ENCODE peak calls at places on chromosomes 3 and 15, in nine cellular contexts. C is C1 segment of cervical spinal cord; O is fibroblast of the conjunctiva; I is NCI-H2081; N is smooth muscle cell of the brain vasculature; A is stimulated activated CD8-positive, alpha-beta memory T cell treated with anti-CD3 and anti-CD28 coated beads, Interleukin-15, amount 100 ng/mL, for 48 hours; T is effector memory CD4-positive, alpha-beta T cell; G is HT-29; S is omental fat pad. F is an unnamed sample.

GRCh38 chr3:127337001-127337400 is 49.2 kb upstream of the PRR20G start:
- DNase-seq in C (no peak), O (no peak), I (no peak), N (no peak), A (no peak), T (no peak), G (no peak), S (no peak), F (no peak)

GRCh38 chr3:52483577-52484495 is 11.3 kb upstream of the STAB1 start:
- DNase-seq in C (no peak), O (peak), I (no peak), N (no peak), A (no peak), T (no peak), G (no peak), S (no peak), F (no peak)

GRCh38 chr15:100878601-100879000 is 1.0 kb upstream of the ALDH1A3 start:
- DNase-seq in C (no peak), O (no peak), I (no peak), N (no peak), A (no peak), T (no peak), G (peak), S (no peak), F (no peak)

GRCh38 chr15:42456971-42457370 is 34.0 kb downstream of the ZNF106 start:
- DNase-seq in C (no peak), O (peak), I (no peak), N (no peak), A (no peak), T (no peak), G (no peak), S (no peak), F (no peak)

GRCh38 chr15:21261396-21261964 is 178.8 kb downstream of the POTEB3 start:
- DNase-seq in C (no peak), O (no peak), I (no peak), N (no peak), A (no peak), T (no peak), G (no peak), S (peak), F (no peak)

GRCh38 chr15:33398555-33398954 is 87.8 kb downstream of the RYR3 start:
- DNase-seq in C (no peak), O (no peak), I (no peak), N (no peak), A (no peak), T (no peak), G (no peak), S (no peak), F (no peak)

GRCh38 chr3:118772036-118773030 is 262.3 kb downstream of the IGSF11 start:
- DNase-seq in C (no peak), O (no peak), I (peak), N (no peak), A (no peak), T (no peak), G (no peak), S (no peak), F (peak)

GRCh38 chr3:108528459-108529231 is 18.2 kb upstream of the MYH15 start:
- DNase-seq in C (no peak), O (no peak), I (no peak), N (no peak), A (no peak), T (no peak), G (no peak), S (no peak), F (no peak)

GRCh38 chr3:188834349-188834748 is 337.4 kb upstream of the TPRG1 start:
- DNase-seq in C (no peak), O (no peak), I (no peak), N (no peak), A (no peak), T (no peak), G (peak), S (no peak), F (peak)

GRCh38 chr3:126025862-126026261 is 56.9 kb downstream of the ROPN1B start:
- DNase-seq in C (no peak), O (no peak), I (no peak), N (no peak), A (no peak), T (no peak), G (no peak), S (no peak), F (no peak)

GRCh38 chr15:89486726-89487050 is 9.7 kb downstream of the RHCG start:
- DNase-seq in C (no peak), O (no peak), I (no peak), N (no peak), A (peak), T (no peak), G (no peak), S (no peak), F (peak)

GRCh38 chr3:134476977-134477376 is 8.8 kb downstream of the ANAPC13 start:
- DNase-seq in C (no peak), O (no peak), I (no peak), N (no peak), A (no peak), T (no peak), G (no peak), S (no peak), F (no peak)

GRCh38 chr15:63491979-63492378 is 12.4 kb upstream of the USP3 start:
- DNase-seq in C (no peak), O (peak), I (no peak), N (no peak), A (no peak), T (no peak), G (no peak), S (no peak), F (no peak)

GRCh38 chr3:58130591-58130990 is 80.2 kb downstream of the DNASE1L3 start:
- DNase-seq in C (no peak), O (no peak), I (no peak), N (no peak), A (no peak), T (no peak), G (no peak), S (no peak), F (no peak)

GRCh38 chr3:87082806-87083440 is 92.0 kb upstream of the VGLL3 start:
- DNase-seq in C (no peak), O (peak), I (peak), N (peak), A (no peak), T (no peak), G (peak), S (no peak), F (no peak)

GRCh38 chr15:87746333-87746732 is 510.2 kb downstream of the NTRK3 start:
- DNase-seq in C (no peak), O (no peak), I (no peak), N (no peak), A (no peak), T (no peak), G (no peak), S (no peak), F (no peak)

GRCh38 chr15:66907826-66908502 is 157.4 kb upstream of the SMAD3 start:
- DNase-seq in C (no peak), O (no peak), I (no peak), N (no peak), A (no peak), T (no peak), G (no peak), S (no peak), F (no peak)

F was measured in activated CD4-positive, alpha-beta memory T cell treated with anti-CD3 and anti-CD28 coated beads for 36 hours.